ENCODE peak calls at places on chromosomes 12 and 14, in nine cellular contexts. One of them, this sample, is unnamed.

GRCh38 chr12:56087220-56087619 is 7.3 kb downstream of the ERBB3 start:
- DNase-seq in nephron progenitor cell: no peak
- DNase-seq in kidney epithelial cell: no peak
- DNase-seq in neural crest cell: no peak
- DNase-seq in endothelial cell: no peak
- DNase-seq in WERI-Rb-1: no peak
- DNase-seq in lower leg skin: no peak
- DNase-seq in CD4-positive, alpha-beta T cell: no peak
- DNase-seq in fibroblast of the aortic adventitia: peak
- DNase-seq in this sample: peak

GRCh38 chr12:72274926-72275325 is 2.8 kb downstream of the TRHDE start:
- DNase-seq in kidney epithelial cell: no peak
- DNase-seq in endothelial cell: no peak
- DNase-seq in CD4-positive, alpha-beta T cell: no peak
- DNase-seq in lower leg skin: no peak
- DNase-seq in neural crest cell: no peak
- DNase-seq in WERI-Rb-1: no peak
- DNase-seq in nephron progenitor cell: no peak
- DNase-seq in fibroblast of the aortic adventitia: peak
- DNase-seq in this sample: no peak

GRCh38 chr14:71148627-71149026 is 241.4 kb downstream of the PCNX1 start:
- DNase-seq in fibroblast of the aortic adventitia: no peak
- DNase-seq in CD4-positive, alpha-beta T cell: no peak
- DNase-seq in kidney epithelial cell: no peak
- DNase-seq in lower leg skin: no peak
- DNase-seq in nephron progenitor cell: no peak
- DNase-seq in neural crest cell: no peak
- DNase-seq in WERI-Rb-1: no peak
- DNase-seq in endothelial cell: no peak
- DNase-seq in this sample: no peak

GRCh38 chr12:31369712-31370521 is 44.0 kb upstream of the SINHCAF start:
- DNase-seq in endothelial cell: peak
- DNase-seq in neural crest cell: no peak
- DNase-seq in nephron progenitor cell: peak
- DNase-seq in WERI-Rb-1: no peak
- DNase-seq in fibroblast of the aortic adventitia: peak
- DNase-seq in lower leg skin: peak
- DNase-seq in CD4-positive, alpha-beta T cell: no peak
- DNase-seq in kidney epithelial cell: peak
- DNase-seq in this sample: no peak

GRCh38 chr12:89073027-89073398 is 279.3 kb downstream of the DUSP6 start:
- DNase-seq in lower leg skin: no peak
- DNase-seq in CD4-positive, alpha-beta T cell: no peak
- DNase-seq in nephron progenitor cell: no peak
- DNase-seq in WERI-Rb-1: no peak
- DNase-seq in fibroblast of the aortic adventitia: peak
- DNase-seq in endothelial cell: no peak
- DNase-seq in neural crest cell: no peak
- DNase-seq in kidney epithelial cell: peak
- DNase-seq in this sample: peak

GRCh38 chr12:47762850-47763440 is 4.3 kb upstream of the RAPGEF3 start:
- DNase-seq in endothelial cell: no peak
- DNase-seq in lower leg skin: no peak
- DNase-seq in fibroblast of the aortic adventitia: no peak
- DNase-seq in nephron progenitor cell: no peak
- DNase-seq in kidney epithelial cell: no peak
- DNase-seq in CD4-positive, alpha-beta T cell: no peak
- DNase-seq in neural crest cell: no peak
- DNase-seq in WERI-Rb-1: peak
- DNase-seq in this sample: no peak

GRCh38 chr12:9692909-9693308 is 23.4 kb downstream of the CLEC2D start:
- DNase-seq in lower leg skin: no peak
- DNase-seq in nephron progenitor cell: no peak
- DNase-seq in endothelial cell: no peak
- DNase-seq in neural crest cell: no peak
- DNase-seq in fibroblast of the aortic adventitia: peak
- DNase-seq in CD4-positive, alpha-beta T cell: no peak
- DNase-seq in kidney epithelial cell: no peak
- DNase-seq in WERI-Rb-1: no peak
- DNase-seq in this sample: no peak

GRCh38 chr14:79781882-79782281 is 429.4 kb downstream of the DIO2 start:
- DNase-seq in kidney epithelial cell: peak
- DNase-seq in endothelial cell: no peak
- DNase-seq in neural crest cell: no peak
- DNase-seq in WERI-Rb-1: no peak
- DNase-seq in CD4-positive, alpha-beta T cell: no peak
- DNase-seq in fibroblast of the aortic adventitia: no peak
- DNase-seq in nephron progenitor cell: no peak
- DNase-seq in lower leg skin: no peak
- DNase-seq in this sample: no peak

GRCh38 chr12:80001562-80001961 is 66.7 kb upstream of the PPP1R12A start:
- DNase-seq in endothelial cell: no peak
- DNase-seq in WERI-Rb-1: no peak
- DNase-seq in CD4-positive, alpha-beta T cell: no peak
- DNase-seq in kidney epithelial cell: no peak
- DNase-seq in fibroblast of the aortic adventitia: no peak
- DNase-seq in neural crest cell: no peak
- DNase-seq in lower leg skin: no peak
- DNase-seq in nephron progenitor cell: no peak
- DNase-seq in this sample: peak

GRCh38 chr12:51815571-51815970 is 32.9 kb downstream of the FIGNL2 start:
- DNase-seq in WERI-Rb-1: no peak
- DNase-seq in lower leg skin: no peak
- DNase-seq in fibroblast of the aortic adventitia: no peak
- DNase-seq in nephron progenitor cell: no peak
- DNase-seq in endothelial cell: no peak
- DNase-seq in neural crest cell: no peak
- DNase-seq in CD4-positive, alpha-beta T cell: no peak
- DNase-seq in kidney epithelial cell: no peak
- DNase-seq in this sample: no peak

GRCh38 chr12:90211017-90211416 is 502.4 kb upstream of the ATP2B1 start:
- DNase-seq in kidney epithelial cell: peak
- DNase-seq in nephron progenitor cell: no peak
- DNase-seq in WERI-Rb-1: no peak
- DNase-seq in CD4-positive, alpha-beta T cell: no peak
- DNase-seq in fibroblast of the aortic adventitia: peak
- DNase-seq in neural crest cell: no peak
- DNase-seq in endothelial cell: no peak
- DNase-seq in lower leg skin: no peak
- DNase-seq in this sample: no peak

GRCh38 chr12:10213168-10214130 is 772 bp downstream of the GABARAPL1 start:
- DNase-seq in endothelial cell: peak
- DNase-seq in WERI-Rb-1: peak
- DNase-seq in neural crest cell: peak
- DNase-seq in kidney epithelial cell: no peak
- DNase-seq in CD4-positive, alpha-beta T cell: peak
- DNase-seq in nephron progenitor cell: peak
- DNase-seq in lower leg skin: peak
- DNase-seq in fibroblast of the aortic adventitia: peak
- DNase-seq in this sample: peak

GRCh38 chr14:33720388-33720787 is 230.5 kb downstream of the EGLN3 start:
- DNase-seq in CD4-positive, alpha-beta T cell: no peak
- DNase-seq in nephron progenitor cell: peak
- DNase-seq in fibroblast of the aortic adventitia: no peak
- DNase-seq in endothelial cell: no peak
- DNase-seq in lower leg skin: no peak
- DNase-seq in WERI-Rb-1: no peak
- DNase-seq in kidney epithelial cell: no peak
- DNase-seq in neural crest cell: no peak
- DNase-seq in this sample: no peak

GRCh38 chr12:6115389-6115788 is 9.1 kb downstream of the VWF start:
- DNase-seq in fibroblast of the aortic adventitia: peak
- DNase-seq in CD4-positive, alpha-beta T cell: no peak
- DNase-seq in nephron progenitor cell: no peak
- DNase-seq in endothelial cell: no peak
- DNase-seq in lower leg skin: no peak
- DNase-seq in neural crest cell: no peak
- DNase-seq in WERI-Rb-1: no peak
- DNase-seq in kidney epithelial cell: no peak
- DNase-seq in this sample: no peak

GRCh38 chr14:100892496-100893227 is 10.9 kb downstream of the RTL1 start:
- DNase-seq in lower leg skin: no peak
- DNase-seq in neural crest cell: no peak
- DNase-seq in kidney epithelial cell: no peak
- DNase-seq in fibroblast of the aortic adventitia: no peak
- DNase-seq in WERI-Rb-1: no peak
- DNase-seq in nephron progenitor cell: no peak
- DNase-seq in CD4-positive, alpha-beta T cell: no peak
- DNase-seq in endothelial cell: no peak
- DNase-seq in this sample: no peak

GRCh38 chr12:6532927-6533652 is 1.2 kb upstream of the GAPDH start:
- DNase-seq in fibroblast of the aortic adventitia: peak
- DNase-seq in nephron progenitor cell: peak
- DNase-seq in lower leg skin: no peak
- DNase-seq in kidney epithelial cell: no peak
- DNase-seq in WERI-Rb-1: peak
- DNase-seq in CD4-positive, alpha-beta T cell: peak
- DNase-seq in neural crest cell: peak
- DNase-seq in endothelial cell: peak
- DNase-seq in this sample: peak

GRCh38 chr12:4809013-4809448 is 88.8 kb downstream of the GALNT8 start:
- DNase-seq in fibroblast of the aortic adventitia: no peak
- DNase-seq in lower leg skin: no peak
- DNase-seq in nephron progenitor cell: peak
- DNase-seq in endothelial cell: peak
- DNase-seq in CD4-positive, alpha-beta T cell: no peak
- DNase-seq in WERI-Rb-1: peak
- DNase-seq in kidney epithelial cell: no peak
- DNase-seq in neural crest cell: peak
- DNase-seq in this sample: no peak

GRCh38 chr14:105475916-105476845 is 1.6 kb downstream of the CRIP2 start:
- DNase-seq in kidney epithelial cell: no peak
- DNase-seq in nephron progenitor cell: no peak
- DNase-seq in fibroblast of the aortic adventitia: peak
- DNase-seq in CD4-positive, alpha-beta T cell: no peak
- DNase-seq in lower leg skin: no peak
- DNase-seq in neural crest cell: no peak
- DNase-seq in endothelial cell: peak
- DNase-seq in WERI-Rb-1: no peak
- DNase-seq in this sample: peak

GRCh38 chr12:108629824-108630476 is 3.7 kb downstream of the SELPLG start:
- DNase-seq in fibroblast of the aortic adventitia: peak
- DNase-seq in neural crest cell: no peak
- DNase-seq in endothelial cell: no peak
- DNase-seq in kidney epithelial cell: no peak
- DNase-seq in nephron progenitor cell: no peak
- DNase-seq in CD4-positive, alpha-beta T cell: peak
- DNase-seq in lower leg skin: no peak
- DNase-seq in WERI-Rb-1: peak
- DNase-seq in this sample: no peak
- TF ChIP-seq CTCF in fibroblast of the aortic adventitia: no peak
- TF ChIP-seq CTCF in neural crest cell: no peak
- TF ChIP-seq CTCF in endothelial cell: no peak
- TF ChIP-seq CTCF in kidney epithelial cell: no peak
- TF ChIP-seq CTCF in nephron progenitor cell: no peak
- TF ChIP-seq CTCF in CD4-positive, alpha-beta T cell: no peak
- TF ChIP-seq CTCF in lower leg skin: no peak
- TF ChIP-seq CTCF in WERI-Rb-1: no peak
- TF ChIP-seq CTCF in this sample: no peak

DNA sequence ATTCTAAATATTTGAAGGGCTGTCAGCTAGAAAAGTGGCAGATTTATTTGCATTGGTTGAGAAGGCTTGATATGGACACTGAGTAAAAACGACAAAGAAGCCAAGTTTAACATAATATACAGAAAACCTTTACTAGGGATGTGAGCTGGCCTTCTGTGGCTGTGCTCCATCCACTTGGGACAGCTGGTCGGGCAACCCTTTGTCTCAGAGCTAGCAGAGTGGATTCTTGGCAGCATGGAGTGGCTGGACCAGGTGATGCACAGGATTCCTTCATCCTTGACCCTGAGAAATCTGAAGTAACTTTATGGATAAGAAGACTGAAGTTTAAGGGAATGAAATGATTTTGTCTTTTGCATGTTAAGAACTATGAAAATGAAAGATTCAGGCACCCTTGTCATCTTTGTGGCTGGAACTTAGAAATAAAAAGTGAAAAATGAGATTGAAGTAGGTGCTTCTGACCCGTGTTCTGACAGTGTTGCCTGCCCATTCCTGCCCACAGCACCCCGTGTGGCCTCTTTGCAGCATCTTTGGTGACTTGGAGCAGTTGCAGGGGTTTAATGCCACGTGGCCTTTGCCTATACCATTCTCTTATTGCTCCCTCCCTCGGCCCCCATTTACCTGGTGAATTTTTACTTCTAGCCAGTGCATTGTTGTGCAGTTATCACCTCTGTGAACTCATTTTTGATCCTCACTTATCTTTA is 32.6 kb downstream of the PELI2 start:
- DNase-seq in CD4-positive, alpha-beta T cell: no peak
- DNase-seq in neural crest cell: no peak
- DNase-seq in WERI-Rb-1: no peak
- DNase-seq in fibroblast of the aortic adventitia: no peak
- DNase-seq in kidney epithelial cell: no peak
- DNase-seq in lower leg skin: no peak
- DNase-seq in nephron progenitor cell: no peak
- DNase-seq in endothelial cell: no peak
- DNase-seq in this sample: no peak
- TF ChIP-seq CTCF in CD4-positive, alpha-beta T cell: no peak
- TF ChIP-seq CTCF in neural crest cell: no peak
- TF ChIP-seq CTCF in WERI-Rb-1: no peak
- TF ChIP-seq CTCF in fibroblast of the aortic adventitia: no peak
- TF ChIP-seq CTCF in kidney epithelial cell: no peak
- TF ChIP-seq CTCF in lower leg skin: no peak
- TF ChIP-seq CTCF in nephron progenitor cell: no peak
- TF ChIP-seq CTCF in endothelial cell: no peak
- TF ChIP-seq CTCF in this sample: no peak

GRCh38 chr12:42023733-42024494 is 120.8 kb downstream of the GXYLT1 start:
- DNase-seq in WERI-Rb-1: peak
- DNase-seq in endothelial cell: peak
- DNase-seq in CD4-positive, alpha-beta T cell: peak
- DNase-seq in fibroblast of the aortic adventitia: peak
- DNase-seq in neural crest cell: peak
- DNase-seq in nephron progenitor cell: peak
- DNase-seq in lower leg skin: peak
- DNase-seq in kidney epithelial cell: no peak
- DNase-seq in this sample: peak

GRCh38 chr12:42027537-42027936 is 117.1 kb downstream of the GXYLT1 start:
- DNase-seq in lower leg skin: no peak
- DNase-seq in nephron progenitor cell: no peak
- DNase-seq in fibroblast of the aortic adventitia: no peak
- DNase-seq in WERI-Rb-1: no peak
- DNase-seq in kidney epithelial cell: no peak
- DNase-seq in endothelial cell: no peak
- DNase-seq in neural crest cell: no peak
- DNase-seq in CD4-positive, alpha-beta T cell: no peak
- DNase-seq in this sample: no peak

GRCh38 chr12:42020226-42020625 is 124.4 kb downstream of the GXYLT1 start:
- DNase-seq in WERI-Rb-1: no peak
- DNase-seq in endothelial cell: no peak
- DNase-seq in CD4-positive, alpha-beta T cell: no peak
- DNase-seq in neural crest cell: no peak
- DNase-seq in nephron progenitor cell: no peak
- DNase-seq in lower leg skin: no peak
- DNase-seq in fibroblast of the aortic adventitia: no peak
- DNase-seq in kidney epithelial cell: no peak
- DNase-seq in this sample: no peak

GRCh38 chr12:42024495-42024830 is 120.2 kb downstream of the GXYLT1 start:
- DNase-seq in nephron progenitor cell: no peak
- DNase-seq in kidney epithelial cell: no peak
- DNase-seq in lower leg skin: no peak
- DNase-seq in neural crest cell: no peak
- DNase-seq in CD4-positive, alpha-beta T cell: no peak
- DNase-seq in endothelial cell: no peak
- DNase-seq in WERI-Rb-1: no peak
- DNase-seq in fibroblast of the aortic adventitia: no peak
- DNase-seq in this sample: no peak
- TF ChIP-seq CTCF in nephron progenitor cell: no peak
- TF ChIP-seq CTCF in kidney epithelial cell: no peak
- TF ChIP-seq CTCF in lower leg skin: no peak
- TF ChIP-seq CTCF in neural crest cell: peak
- TF ChIP-seq CTCF in CD4-positive, alpha-beta T cell: peak
- TF ChIP-seq CTCF in endothelial cell: no peak
- TF ChIP-seq CTCF in WERI-Rb-1: no peak
- TF ChIP-seq CTCF in fibroblast of the aortic adventitia: no peak
- TF ChIP-seq CTCF in this sample: no peak

GRCh38 chr12:112450725-112451124 is 32.0 kb downstream of the PTPN11 start:
- DNase-seq in CD4-positive, alpha-beta T cell: no peak
- DNase-seq in endothelial cell: no peak
- DNase-seq in neural crest cell: no peak
- DNase-seq in lower leg skin: no peak
- DNase-seq in nephron progenitor cell: no peak
- DNase-seq in WERI-Rb-1: no peak
- DNase-seq in fibroblast of the aortic adventitia: no peak
- DNase-seq in kidney epithelial cell: no peak
- DNase-seq in this sample: no peak
- TF ChIP-seq CTCF in CD4-positive, alpha-beta T cell: no peak
- TF ChIP-seq CTCF in endothelial cell: no peak
- TF ChIP-seq CTCF in neural crest cell: peak
- TF ChIP-seq CTCF in lower leg skin: no peak
- TF ChIP-seq CTCF in nephron progenitor cell: no peak
- TF ChIP-seq CTCF in WERI-Rb-1: no peak
- TF ChIP-seq CTCF in fibroblast of the aortic adventitia: no peak
- TF ChIP-seq CTCF in kidney epithelial cell: no peak
- TF ChIP-seq CTCF in this sample: no peak

This sample was measured in Calu3.